ENCODE peak calls at places on chromosomes 3 and 15, in six cellular contexts. U is SK-N-SH, V is IMR-90, G is uterus, N is cardiac muscle cell, O is stomach. P is an unnamed sample.

GRCh38 chr3:111333642-111334041 is 208.4 kb upstream of the CD96 start:
- DNase-seq in G (no peak), V (peak; percentile 36), O (no peak), N (no peak), U (no peak), P (peak; percentile 52)

GRCh38 chr3:161343986-161344385 is 27.3 kb downstream of the SPTSSB start:
- DNase-seq in O (no peak), V (no peak), G (no peak), N (no peak), U (no peak), P (no peak)

GRCh38 chr3:147538034-147538433 is 128.9 kb downstream of the ZIC1 start:
- DNase-seq in V (no peak), O (no peak), G (no peak), U (no peak), N (no peak), P (no peak)

GRCh38 chr3:49191741-49192140 is 20.3 kb downstream of the KLHDC8B start:
- DNase-seq in V (no peak), O (no peak), G (no peak), U (no peak), N (no peak), P (no peak)

GRCh38 chr3:151644986-151645385 is 88.7 kb upstream of the AADACL2 start:
- DNase-seq in G (no peak), N (no peak), O (no peak), V (no peak), U (no peak), P (no peak)

GRCh38 chr3:111338059-111338698 is 203.8 kb upstream of the CD96 start:
- DNase-seq in V (peak; percentile 86), O (peak; percentile 73), G (no peak), U (peak; percentile 48), N (peak; percentile 89), P (peak; percentile 54)

GRCh38 chr3:191376742-191377141 is 46.4 kb upstream of the UTS2B start:
- DNase-seq in G (peak; percentile 28), U (no peak), V (peak; percentile 81), N (peak; percentile 73), O (no peak), P (peak; percentile 30)

GRCh38 chr15:75578206-75578947 is 738 bp downstream of the PTPN9 start:
- DNase-seq in U (peak; percentile 75), N (no peak), G (no peak), O (peak; percentile 44), V (no peak), P (no peak)

GRCh38 chr3:42600958-42601675 is 631 bp downstream of the NKTR start:
- DNase-seq in G (peak; percentile 68), U (no peak), N (peak; percentile 72), V (peak; percentile 65), O (peak; percentile 64), P (no peak)

GRCh38 chr3:7207092-7207491 is 346.2 kb downstream of the GRM7 start:
- DNase-seq in O (no peak), U (no peak), N (no peak), V (no peak), G (no peak), P (no peak)

GRCh38 chr3:191912616-191913204 is 451.7 kb downstream of the PYDC2 start:
- DNase-seq in G (no peak), N (no peak), O (no peak), V (no peak), U (no peak), P (no peak)

GRCh38 chr3:84547971-84548970 is 410.5 kb upstream of the CADM2 start:
- DNase-seq in O (no peak), G (no peak), U (peak; percentile 43), V (no peak), N (peak; percentile 8), P (peak; percentile 9)

GRCh38 chr15:101240364-101240763 is 11.5 kb downstream of the CHSY1 start:
- DNase-seq in G (no peak), U (no peak), O (no peak), V (peak; percentile 81), N (peak; percentile 92), P (no peak)

GRCh38 chr3:67516496-67516895 is 137.9 kb downstream of the SUCLG2 start:
- DNase-seq in G (no peak), O (no peak), U (no peak), V (no peak), N (no peak), P (no peak)

GRCh38 chr3:169528289-169528688 is 135.2 kb downstream of the MECOM start:
- DNase-seq in V (peak; percentile 42), O (no peak), N (peak; percentile 44), G (no peak), U (no peak), P (peak; percentile 8)

GRCh38 chr15:72037321-72037720 is 80.6 kb downstream of the MYO9A start:
- DNase-seq in O (no peak), G (no peak), U (no peak), V (peak; percentile 50), N (no peak), P (peak; percentile 68)

GRCh38 chr3:170425491-170426239 is 7.0 kb downstream of the CLDN11 start:
- DNase-seq in U (peak; percentile 44), O (no peak), G (no peak), V (no peak), N (no peak), P (no peak)

DNA sequence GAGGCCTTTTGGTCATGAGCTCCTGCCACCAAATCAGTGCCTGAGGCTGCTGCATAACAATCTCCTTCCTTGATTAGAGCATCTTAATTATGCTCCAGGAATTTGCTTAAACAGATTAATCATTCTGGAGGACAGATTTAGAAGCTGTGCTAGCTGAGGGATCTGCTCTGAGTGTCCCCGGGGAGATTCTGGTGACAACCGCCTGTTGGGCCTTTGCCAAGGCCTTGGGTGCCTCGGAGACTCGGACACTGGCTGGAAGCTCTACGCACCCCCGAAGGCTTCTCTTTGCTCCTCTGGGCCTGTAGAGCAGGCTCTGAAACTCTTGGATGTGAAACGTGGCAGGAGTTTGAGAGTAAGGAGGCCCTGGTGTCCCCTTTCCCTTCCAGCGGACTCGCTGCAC is 264.1 kb downstream of the CD47 start:
- DNase-seq in V (no peak), U (no peak), G (no peak), O (no peak), N (no peak), P (no peak)
- TF ChIP-seq CTCF in V (no peak), U (no peak), G (no peak), O (no peak), N (no peak), P (no peak)

GRCh38 chr3:129611446-129611800 is 4.9 kb upstream of the PLXND1 start:
- DNase-seq in G (no peak), O (no peak), N (no peak), V (no peak), U (no peak), P (no peak)

GRCh38 chr3:129613205-129613740 is 6.8 kb upstream of the PLXND1 start:
- DNase-seq in G (peak; percentile 16), V (no peak), N (no peak), O (no peak), U (peak; percentile 64), P (no peak)

GRCh38 chr3:129611812-129612349 is 5.4 kb upstream of the PLXND1 start:
- DNase-seq in G (no peak), V (peak; percentile 49), U (no peak), O (no peak), N (peak; percentile 53), P (no peak)

GRCh38 chr3:129614435-129614834 is 8.0 kb upstream of the PLXND1 start:
- DNase-seq in V (no peak), G (no peak), N (no peak), U (no peak), O (no peak), P (no peak)

DNA sequence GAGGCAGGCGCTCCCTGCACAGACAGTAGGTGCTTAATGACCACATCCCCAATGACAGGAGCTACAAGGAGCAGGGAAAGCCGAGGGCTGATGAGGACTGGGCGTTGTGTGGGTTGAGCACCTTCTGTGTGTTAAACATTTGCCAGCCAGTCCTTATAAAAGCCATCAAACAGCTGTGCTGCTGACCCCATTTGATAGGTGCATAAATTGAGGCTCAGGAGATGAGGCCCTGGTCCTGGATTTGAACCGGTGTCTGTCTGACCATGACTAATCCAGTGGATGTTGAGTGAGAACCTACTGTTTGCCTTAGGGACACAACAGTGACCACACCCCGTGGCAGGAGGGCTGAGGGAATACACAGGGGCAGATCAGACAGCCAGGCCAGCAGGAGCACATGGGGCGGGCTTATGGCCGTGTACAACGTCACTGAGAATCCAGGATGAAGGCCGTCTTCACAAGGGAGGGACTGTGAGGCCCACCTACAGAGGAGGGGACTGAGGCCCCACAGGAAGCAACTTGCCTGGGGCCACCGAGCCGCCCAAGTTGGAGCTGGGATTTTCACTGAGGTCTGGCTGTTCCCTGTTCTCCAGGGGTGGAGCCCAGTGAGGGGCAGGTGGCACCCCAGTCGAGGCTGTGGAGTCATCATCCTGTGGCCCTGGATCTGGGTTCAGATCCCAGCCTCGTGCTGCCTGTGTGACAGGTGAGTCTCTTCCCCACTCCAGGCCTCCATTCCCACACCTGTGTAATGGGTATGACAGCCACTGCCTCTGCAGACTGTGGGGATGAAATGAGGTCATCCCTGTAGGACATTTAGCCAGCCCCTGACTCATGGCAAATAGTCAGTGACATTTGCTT is 6.1 kb upstream of the PLXND1 start:
- DNase-seq in G (peak; percentile 14), V (peak; percentile 20), O (no peak), N (no peak), U (no peak), P (no peak)
- H3K4me1 ChIP-seq in G (peaks cover 16% of the 10 kb centered on the region), V (peaks cover 14% of the 10 kb centered on the region), O (peaks cover 55% of the 10 kb centered on the region), N (peaks cover 11% of the 10 kb centered on the region), U (peaks cover 7% of the 10 kb centered on the region), P (no peaks in the 10 kb centered on the region)

GRCh38 chr3:69251078-69251805 is 128.8 kb upstream of the LMOD3 start:
- DNase-seq in G (no peak), V (no peak), O (no peak), N (no peak), U (no peak), P (no peak)
- H3K27ac ChIP-seq in G (no peak overlapping the region), V (no peak overlapping the region), O (no peak overlapping the region), N (peak overlapping the region; percentile 71), U (no peak overlapping the region), P (no peak overlapping the region)

GRCh38 chr3:25520926-25521559 is 93.0 kb downstream of the RARB start:
- DNase-seq in V (no peak), U (no peak), O (no peak), G (no peak), N (no peak), P (no peak)
- TF ChIP-seq CTCF in V (no peak), U (no peak), O (no peak), G (no peak), N (no peak), P (no peak)